ENCODE peak calls at places on chromosomes 7 and 10, in six cellular contexts. S, G, T, O, X and L are unnamed samples.

GRCh38 chr10:103554488-103555320 is 61.2 kb downstream of the NEURL1 start:
- DNase-seq in S (no peak), G (peak; percentile 65), T (peak; percentile 37), O (no peak), X (no peak), L (no peak)

GRCh38 chr10:104441601-104442000 is 88.0 kb downstream of the CFAP58 start:
- DNase-seq in S (no peak), G (no peak), T (no peak), O (no peak), X (no peak), L (no peak)

GRCh38 chr10:86486856-86487255 is 34.7 kb downstream of the WAPL start:
- DNase-seq in S (peak; percentile 46), G (no peak), T (no peak), O (no peak), X (no peak), L (no peak)

GRCh38 chr10:12549297-12549696 is 199.9 kb downstream of the CAMK1D start:
- DNase-seq in S (peak; percentile 11), G (no peak), T (no peak), O (no peak), X (no peak), L (no peak)

GRCh38 chr10:95375418-95375817 is 84.6 kb upstream of the PDLIM1 start:
- DNase-seq in S (no peak), G (no peak), T (no peak), O (no peak), X (no peak), L (no peak)

GRCh38 chr7:55086413-55087201 is 67.8 kb downstream of the EGFR start:
- DNase-seq in S (peak; percentile 73), G (no peak), T (peak; percentile 91), O (no peak), X (no peak), L (no peak)

GRCh38 chr7:1249731-1250130 is 17.1 kb downstream of the UNCX start:
- DNase-seq in S (no peak), G (no peak), T (no peak), O (no peak), X (no peak), L (no peak)

GRCh38 chr7:107430057-107430456 is 39.8 kb upstream of the GPR22 start:
- DNase-seq in S (no peak), G (no peak), T (no peak), O (no peak), X (no peak), L (no peak)

GRCh38 chr7:39709768-39710291 is 86.5 kb downstream of the RALA start:
- DNase-seq in S (peak; percentile 59), G (peak; percentile 17), T (no peak), O (no peak), X (no peak), L (no peak)

GRCh38 chr10:33897255-33897893 is 562.9 kb upstream of the NRP1 start:
- DNase-seq in S (no peak), G (no peak), T (no peak), O (no peak), X (no peak), L (no peak)

GRCh38 chr7:2094454-2095039 is 138.2 kb downstream of the MAD1L1 start:
- DNase-seq in S (no peak), G (no peak), T (no peak), O (no peak), X (no peak), L (no peak)

GRCh38 chr10:43361532-43362190 is 9.8 kb upstream of the FXYD4 start:
- DNase-seq in S (no peak), G (no peak), T (no peak), O (no peak), X (no peak), L (no peak)

GRCh38 chr7:8125680-8126444 is 136.1 kb downstream of the ICA1 start:
- DNase-seq in S (peak; percentile 93), G (no peak), T (no peak), O (no peak), X (peak; percentile 95), L (peak; percentile 65)

GRCh38 chr10:59393349-59393748 is 31.0 kb upstream of the FAM13C start:
- DNase-seq in S (no peak), G (no peak), T (no peak), O (no peak), X (no peak), L (no peak)

GRCh38 chr10:100889546-100889945 is 23.2 kb upstream of the SLF2 start:
- DNase-seq in S (no peak), G (no peak), T (no peak), O (no peak), X (no peak), L (no peak)

GRCh38 chr10:112361951-112362770 is 11.8 kb upstream of the ACSL5 start:
- DNase-seq in S (no peak), G (no peak), T (no peak), O (peak; percentile 97), X (no peak), L (no peak)

GRCh38 chr10:48455055-48455391 is 148.5 kb downstream of the MAPK8 start:
- DNase-seq in S (no peak), G (no peak), T (no peak), O (no peak), X (no peak), L (no peak)

GRCh38 chr10:112721080-112721698 is 228.9 kb upstream of the TCF7L2 start:
- DNase-seq in S (peak; percentile 37), G (peak; percentile 66), T (peak; percentile 15), O (no peak), X (no peak), L (no peak)

GRCh38 chr7:4998244-4998643 is 39.3 kb upstream of the MMD2 start:
- DNase-seq in S (no peak), G (no peak), T (no peak), O (no peak), X (no peak), L (no peak)

GRCh38 chr7:155925682-155926081 is 113.4 kb upstream of the SHH start:
- DNase-seq in S (no peak), G (no peak), T (no peak), O (no peak), X (no peak), L (no peak)

GRCh38 chr10:22686347-22686746 is 28.0 kb downstream of the PIP4K2A start:
- DNase-seq in S (no peak), G (no peak), T (no peak), O (no peak), X (no peak), L (no peak)

GRCh38 chr10:129110780-129111179 is 356.3 kb upstream of the MGMT start:
- DNase-seq in S (no peak), G (no peak), T (no peak), O (no peak), X (no peak), L (no peak)

GRCh38 chr7:135509589-135509838 is 388 bp downstream of the CNOT4 start:
- DNase-seq in S (no peak), G (no peak), T (no peak), O (no peak), X (no peak), L (no peak)

GRCh38 chr7:71482284-71482683 is 350.3 kb downstream of the GALNT17 start:
- DNase-seq in S (no peak), G (no peak), T (no peak), O (no peak), X (no peak), L (no peak)

GRCh38 chr7:20647908-20648776 is 32.7 kb downstream of the ABCB5 start:
- DNase-seq in S (peak; percentile 49), G (peak; percentile 64), T (no peak), O (peak; percentile 41), X (no peak), L (no peak)

GRCh38 chr10:30057421-30057841 is 2.0 kb downstream of the JCAD start:
- DNase-seq in S (no peak), G (no peak), T (peak; percentile 81), O (no peak), X (no peak), L (no peak)

GRCh38 chr7:45359781-45360180 is 202.2 kb downstream of the RAMP3 start:
- DNase-seq in S (no peak), G (no peak), T (no peak), O (no peak), X (no peak), L (no peak)

GRCh38 chr10:62707810-62708209 is 96.7 kb upstream of the ADO start:
- DNase-seq in S (peak; percentile 62), G (no peak), T (no peak), O (no peak), X (no peak), L (no peak)

GRCh38 chr10:79995979-79996629 is 47.2 kb upstream of the SFTPD start:
- DNase-seq in S (no peak), G (no peak), T (no peak), O (no peak), X (no peak), L (no peak)

GRCh38 chr7:19376591-19376990 is 231.4 kb upstream of the FERD3L start:
- DNase-seq in S (no peak), G (no peak), T (peak; percentile 16), O (no peak), X (no peak), L (no peak)

GRCh38 chr7:135414208-135414607 is 95.7 kb downstream of the CNOT4 start:
- DNase-seq in S (no peak), G (no peak), T (no peak), O (no peak), X (no peak), L (no peak)